ENCODE peak calls at places on chromosomes 5 and 9, in eight cellular contexts. B is kidney, X is psoas muscle, R is esophagus squamous epithelium, H is prostate gland, C is lower lobe of right lung, Q is OCI-LY7, D is mucosa of descending colon. V is an unnamed sample.

GRCh38 chr9:124621371-124622328 is 114.5 kb upstream of the NR5A1 start:
- DNase-seq in B (no peak), X (no peak), R (no peak), H (no peak), C (no peak), Q (no peak), D (no peak), V (no peak)

GRCh38 chr9:92378825-92379535 is 25.4 kb downstream of the OGN start:
- DNase-seq in B (no peak), X (no peak), R (no peak), H (no peak), C (no peak), Q (no peak), D (no peak), V (no peak)

GRCh38 chr5:119031905-119032304 is 39.0 kb upstream of the DMXL1 start:
- DNase-seq in B (no peak), X (no peak), R (no peak), H (no peak), C (no peak), Q (peak; percentile 76), D (no peak), V (no peak)

GRCh38 chr9:92960561-92961290 is 13.4 kb downstream of the FGD3 start:
- DNase-seq in B (no peak), X (no peak), R (no peak), H (no peak), C (no peak), Q (no peak), D (no peak), V (no peak)

GRCh38 chr5:124102491-124102890 is 590.5 kb downstream of the CSNK1G3 start:
- DNase-seq in B (no peak), X (no peak), R (no peak), H (no peak), C (no peak), Q (no peak), D (no peak), V (no peak)

GRCh38 chr5:28809811-28810750 is 1771.7 kb upstream of the CDH9 start:
- DNase-seq in B (peak; percentile 67), X (peak; percentile 15), R (no peak), H (no peak), C (no peak), Q (no peak), D (no peak), V (no peak)

GRCh38 chr9:249025-249424 is 34.4 kb downstream of the DOCK8 start:
- DNase-seq in B (no peak), X (no peak), R (no peak), H (no peak), C (no peak), Q (no peak), D (no peak), V (no peak)

GRCh38 chr9:20356392-20357206 is 265.7 kb downstream of the MLLT3 start:
- DNase-seq in B (peak; percentile 66), X (peak; percentile 73), R (no peak), H (peak; percentile 78), C (no peak), Q (peak; percentile 65), D (peak; percentile 67), V (peak; percentile 46)

GRCh38 chr5:137735531-137736284 is at the start of gene KLHL3:
- DNase-seq in B (peak; percentile 71), X (peak; percentile 50), R (no peak), H (no peak), C (peak; percentile 46), Q (peak; percentile 18), D (peak; percentile 63), V (peak; percentile 39)

GRCh38 chr9:100499866-100500265 is 26.9 kb downstream of the TMEFF1 start:
- DNase-seq in B (no peak), X (no peak), R (no peak), H (no peak), C (no peak), Q (no peak), D (no peak), V (no peak)

GRCh38 chr5:41793156-41793770 is 77.0 kb downstream of the OXCT1 start:
- DNase-seq in B (no peak), X (no peak), R (no peak), H (no peak), C (no peak), Q (no peak), D (no peak), V (no peak)

GRCh38 chr5:44336708-44337107 is 52.5 kb downstream of the FGF10 start:
- DNase-seq in B (no peak), X (no peak), R (no peak), H (no peak), C (no peak), Q (no peak), D (no peak), V (no peak)

GRCh38 chr5:65013141-65013540 is 244.4 kb downstream of the CWC27 start:
- DNase-seq in B (no peak), X (no peak), R (no peak), H (no peak), C (no peak), Q (no peak), D (no peak), V (no peak)

GRCh38 chr9:948497-948896 is 28.0 kb upstream of the DMRT3 start:
- DNase-seq in B (no peak), X (no peak), R (no peak), H (no peak), C (no peak), Q (no peak), D (no peak), V (no peak)

GRCh38 chr5:142800776-142801494 is 30.8 kb downstream of the ARHGAP26 start:
- DNase-seq in B (no peak), X (no peak), R (no peak), H (no peak), C (no peak), Q (peak; percentile 85), D (no peak), V (no peak)

GRCh38 chr5:170097934-170098333 is 7.8 kb upstream of the FOXI1 start:
- DNase-seq in B (no peak), X (no peak), R (no peak), H (no peak), C (no peak), Q (no peak), D (no peak), V (no peak)

GRCh38 chr9:86099695-86100364 is 472 bp upstream of the GOLM1 start:
- DNase-seq in B (no peak), X (no peak), R (no peak), H (peak; percentile 48), C (peak; percentile 56), Q (no peak), D (peak; percentile 78), V (peak; percentile 34)

GRCh38 chr5:107306597-107306996 is 364.1 kb downstream of the EFNA5 start:
- DNase-seq in B (no peak), X (no peak), R (no peak), H (no peak), C (no peak), Q (peak; percentile 13), D (no peak), V (no peak)

GRCh38 chr9:87123830-87124229 is 176.5 kb upstream of the GAS1 start:
- DNase-seq in B (no peak), X (no peak), R (no peak), H (no peak), C (no peak), Q (no peak), D (no peak), V (no peak)

GRCh38 chr5:6554812-6555211 is 78.0 kb downstream of the NSUN2 start:
- DNase-seq in B (no peak), X (no peak), R (no peak), H (no peak), C (no peak), Q (no peak), D (no peak), V (no peak)

GRCh38 chr5:28603869-28604268 is 1565.5 kb upstream of the CDH9 start:
- DNase-seq in B (no peak), X (no peak), R (no peak), H (no peak), C (no peak), Q (no peak), D (no peak), V (no peak)

GRCh38 chr5:14414007-14414406 is 167.6 kb upstream of the OTULINL start:
- DNase-seq in B (no peak), X (no peak), R (no peak), H (no peak), C (no peak), Q (no peak), D (no peak), V (no peak)

DNA sequence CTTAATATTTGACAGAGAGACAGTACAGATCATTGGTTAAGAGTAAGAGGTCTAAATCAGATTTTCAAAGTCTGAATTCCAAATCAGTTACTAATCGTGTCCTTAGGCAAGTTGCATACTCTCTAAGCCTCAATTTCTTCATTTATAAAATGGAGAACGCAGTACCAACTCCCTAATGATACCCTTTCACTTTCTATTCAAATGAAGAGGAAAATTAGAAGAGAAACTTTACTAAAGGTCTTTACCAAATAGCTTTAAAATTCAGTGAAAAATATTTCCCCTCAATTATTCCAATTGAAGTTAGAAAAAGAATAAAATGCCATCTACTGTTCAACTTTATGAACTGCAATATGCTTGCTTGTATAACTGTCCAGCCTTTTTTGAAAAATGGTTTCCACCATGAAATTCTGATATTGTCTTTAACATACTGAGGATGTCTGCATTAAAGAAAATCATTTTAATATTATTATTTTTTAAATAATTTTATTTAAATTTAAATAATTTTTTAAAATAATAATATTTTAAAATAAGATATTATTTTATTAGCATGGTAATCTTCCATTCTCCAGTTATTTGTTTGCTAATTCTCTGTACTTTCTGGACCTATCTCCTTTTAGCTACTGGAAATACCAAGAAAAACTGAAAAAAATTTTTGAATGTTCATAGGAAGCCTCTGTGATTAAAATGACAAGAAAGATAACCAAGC is 36.0 kb downstream of the POC5 start:
- DNase-seq in B (no peak), X (no peak), R (no peak), H (no peak), C (no peak), Q (peak; percentile 61), D (no peak), V (no peak)
- TF ChIP-seq CTCF in B (peak; percentile 52), X (peak; percentile 82), R (peak; percentile 80), H (peak; percentile 54), C (peak; percentile 81), Q (peak; percentile 80), D (peak; percentile 49), V (peak; percentile 81)

GRCh38 chr9:5460157-5460556 is 9.8 kb downstream of the CD274 start:
- DNase-seq in B (no peak), X (no peak), R (no peak), H (no peak), C (no peak), Q (no peak), D (no peak), V (no peak)
- H3K4me1 ChIP-seq in B (no peaks in the 10 kb centered on the region), X (no peaks in the 10 kb centered on the region), R (peaks cover 5% of the 10 kb centered on the region), H (no peaks in the 10 kb centered on the region), C (peaks cover 5% of the 10 kb centered on the region), Q (peaks cover 5% of the 10 kb centered on the region), D (no peaks in the 10 kb centered on the region), V (no peaks in the 10 kb centered on the region)

DNA sequence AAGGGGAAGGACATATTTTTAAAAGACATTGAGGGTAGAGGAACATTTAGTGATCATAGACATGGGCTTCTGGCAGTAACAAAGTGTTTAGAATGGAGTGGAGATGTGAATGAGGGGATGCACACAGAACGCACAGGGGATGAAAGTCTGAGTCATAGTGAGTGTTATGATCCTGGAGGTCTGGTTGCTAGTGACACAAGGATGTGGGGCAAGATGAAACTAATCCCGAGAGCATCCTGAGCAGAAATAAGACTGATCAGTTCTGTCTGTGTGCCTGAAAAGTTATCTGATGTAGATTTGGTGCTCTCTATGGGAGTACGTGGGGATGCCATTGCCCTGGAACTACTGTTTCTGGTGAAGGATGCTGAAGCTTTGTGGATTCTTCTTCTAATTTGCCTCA is 141.1 kb downstream of the CHSY3 start:
- DNase-seq in B (no peak), X (no peak), R (no peak), H (no peak), C (no peak), Q (no peak), D (no peak), V (no peak)
- TF ChIP-seq CTCF in B (no peak), X (no peak), R (no peak), H (no peak), C (no peak), Q (no peak), D (no peak), V (no peak)

GRCh38 chr9:36905101-36906066 is 128.7 kb downstream of the PAX5 start:
- DNase-seq in B (no peak), X (no peak), R (no peak), H (no peak), C (no peak), Q (no peak), D (no peak), V (no peak)
- H3K4me1 ChIP-seq in B (no peaks in the 10 kb centered on the region), X (no peaks in the 10 kb centered on the region), R (no peaks in the 10 kb centered on the region), H (no peaks in the 10 kb centered on the region), C (no peaks in the 10 kb centered on the region), Q (no peaks in the 10 kb centered on the region), D (no peaks in the 10 kb centered on the region), V (no peaks in the 10 kb centered on the region)